ENCODE peak calls at places on chromosomes 2 and 18, in six cellular contexts. One of them, this sample, is unnamed.

GRCh38 chr18:49304746-49305145 is 155.7 kb downstream of the DYM start:
- DNase-seq in OCI-LY7: no peak
- DNase-seq in SK-N-SH: no peak
- DNase-seq in ovary: no peak
- DNase-seq in AG09309: no peak
- DNase-seq in lung: no peak
- DNase-seq in this sample: no peak

GRCh38 chr2:43714164-43714563 is 37.9 kb upstream of the C1GALT1C1L start:
- DNase-seq in ovary: no peak
- DNase-seq in lung: no peak
- DNase-seq in AG09309: peak
- DNase-seq in SK-N-SH: no peak
- DNase-seq in OCI-LY7: no peak
- DNase-seq in this sample: no peak

GRCh38 chr18:77025831-77026363 is 106.7 kb downstream of the MBP start:
- DNase-seq in lung: no peak
- DNase-seq in SK-N-SH: no peak
- DNase-seq in AG09309: no peak
- DNase-seq in ovary: no peak
- DNase-seq in OCI-LY7: no peak
- DNase-seq in this sample: no peak

GRCh38 chr18:44848931-44849330 is 168.2 kb downstream of the SETBP1 start:
- DNase-seq in AG09309: no peak
- DNase-seq in lung: no peak
- DNase-seq in SK-N-SH: peak
- DNase-seq in ovary: peak
- DNase-seq in OCI-LY7: no peak
- DNase-seq in this sample: no peak

GRCh38 chr18:49321800-49322461 is 138.5 kb downstream of the DYM start:
- DNase-seq in OCI-LY7: no peak
- DNase-seq in SK-N-SH: no peak
- DNase-seq in AG09309: peak
- DNase-seq in lung: no peak
- DNase-seq in ovary: no peak
- DNase-seq in this sample: peak

GRCh38 chr2:62591491-62591890 is 85.5 kb upstream of the TMEM17 start:
- DNase-seq in OCI-LY7: no peak
- DNase-seq in ovary: no peak
- DNase-seq in lung: no peak
- DNase-seq in SK-N-SH: no peak
- DNase-seq in AG09309: no peak
- DNase-seq in this sample: no peak

GRCh38 chr18:59570101-59570875 is 126.9 kb downstream of the CCBE1 start:
- DNase-seq in AG09309: no peak
- DNase-seq in lung: no peak
- DNase-seq in ovary: no peak
- DNase-seq in OCI-LY7: no peak
- DNase-seq in SK-N-SH: no peak
- DNase-seq in this sample: no peak

GRCh38 chr2:9229470-9229820 is 22.8 kb downstream of the ASAP2 start:
- DNase-seq in SK-N-SH: no peak
- DNase-seq in OCI-LY7: no peak
- DNase-seq in AG09309: no peak
- DNase-seq in ovary: no peak
- DNase-seq in lung: no peak
- DNase-seq in this sample: no peak

GRCh38 chr18:25005602-25006375 is 346.2 kb downstream of the ZNF521 start:
- DNase-seq in AG09309: no peak
- DNase-seq in ovary: no peak
- DNase-seq in lung: peak
- DNase-seq in OCI-LY7: no peak
- DNase-seq in SK-N-SH: no peak
- DNase-seq in this sample: no peak

GRCh38 chr18:28132084-28132483 is 44.8 kb downstream of the CDH2 start:
- DNase-seq in SK-N-SH: peak
- DNase-seq in AG09309: no peak
- DNase-seq in ovary: no peak
- DNase-seq in OCI-LY7: no peak
- DNase-seq in lung: no peak
- DNase-seq in this sample: no peak

GRCh38 chr2:58569460-58570185 is 328.5 kb upstream of the FANCL start:
- DNase-seq in AG09309: no peak
- DNase-seq in OCI-LY7: no peak
- DNase-seq in SK-N-SH: no peak
- DNase-seq in lung: no peak
- DNase-seq in ovary: no peak
- DNase-seq in this sample: no peak

GRCh38 chr18:79875931-79876461 is 75.5 kb downstream of the SLC66A2 start:
- DNase-seq in OCI-LY7: no peak
- DNase-seq in SK-N-SH: no peak
- DNase-seq in lung: no peak
- DNase-seq in ovary: peak
- DNase-seq in AG09309: no peak
- DNase-seq in this sample: no peak

GRCh38 chr2:309148-309969 is 21.5 kb upstream of the ALKAL2 start:
- DNase-seq in OCI-LY7: no peak
- DNase-seq in AG09309: no peak
- DNase-seq in lung: no peak
- DNase-seq in ovary: no peak
- DNase-seq in SK-N-SH: no peak
- DNase-seq in this sample: no peak

GRCh38 chr2:1922402-1923025 is 178.2 kb upstream of the PXDN start:
- DNase-seq in AG09309: no peak
- DNase-seq in lung: no peak
- DNase-seq in SK-N-SH: no peak
- DNase-seq in OCI-LY7: no peak
- DNase-seq in ovary: no peak
- DNase-seq in this sample: no peak

GRCh38 chr2:174365583-174365982 is 29.9 kb upstream of the SCRN3 start:
- DNase-seq in OCI-LY7: no peak
- DNase-seq in AG09309: no peak
- DNase-seq in ovary: no peak
- DNase-seq in SK-N-SH: no peak
- DNase-seq in lung: no peak
- DNase-seq in this sample: no peak

GRCh38 chr2:226471987-226472470 is 327.6 kb downstream of the IRS1 start:
- DNase-seq in lung: no peak
- DNase-seq in AG09309: no peak
- DNase-seq in SK-N-SH: no peak
- DNase-seq in OCI-LY7: no peak
- DNase-seq in ovary: no peak
- DNase-seq in this sample: no peak

GRCh38 chr2:109516445-109517117 is 97.2 kb downstream of the SEPTIN10 start:
- DNase-seq in OCI-LY7: no peak
- DNase-seq in AG09309: no peak
- DNase-seq in SK-N-SH: peak
- DNase-seq in lung: no peak
- DNase-seq in ovary: no peak
- DNase-seq in this sample: no peak

GRCh38 chr2:3202926-3203325 is 174.7 kb downstream of the EIPR1 start:
- DNase-seq in AG09309: no peak
- DNase-seq in SK-N-SH: no peak
- DNase-seq in OCI-LY7: no peak
- DNase-seq in lung: no peak
- DNase-seq in ovary: no peak
- DNase-seq in this sample: no peak

GRCh38 chr2:29452036-29452435 is 336.8 kb downstream of the CLIP4 start:
- DNase-seq in AG09309: no peak
- DNase-seq in OCI-LY7: no peak
- DNase-seq in ovary: no peak
- DNase-seq in SK-N-SH: no peak
- DNase-seq in lung: no peak
- DNase-seq in this sample: no peak

GRCh38 chr2:231514951-231515297 is 15.3 kb downstream of the NMUR1 start:
- DNase-seq in OCI-LY7: peak
- DNase-seq in AG09309: no peak
- DNase-seq in ovary: no peak
- DNase-seq in SK-N-SH: no peak
- DNase-seq in lung: no peak
- DNase-seq in this sample: no peak

GRCh38 chr2:11697103-11697871 is 27.3 kb upstream of the NTSR2 start:
- DNase-seq in SK-N-SH: peak
- DNase-seq in AG09309: no peak
- DNase-seq in ovary: peak
- DNase-seq in OCI-LY7: no peak
- DNase-seq in lung: no peak
- DNase-seq in this sample: peak

GRCh38 chr2:38371235-38371634 is 5.8 kb downstream of the ATL2 start:
- DNase-seq in lung: no peak
- DNase-seq in OCI-LY7: no peak
- DNase-seq in AG09309: no peak
- DNase-seq in SK-N-SH: no peak
- DNase-seq in ovary: no peak
- DNase-seq in this sample: no peak

GRCh38 chr2:207143131-207143473 is 22.6 kb downstream of the KLF7 start:
- DNase-seq in lung: no peak
- DNase-seq in OCI-LY7: no peak
- DNase-seq in AG09309: no peak
- DNase-seq in ovary: no peak
- DNase-seq in SK-N-SH: no peak
- DNase-seq in this sample: no peak
- H3K4me3 ChIP-seq in lung: no peak
- H3K4me3 ChIP-seq in OCI-LY7: no peak
- H3K4me3 ChIP-seq in AG09309: no peak
- H3K4me3 ChIP-seq in ovary: peak
- H3K4me3 ChIP-seq in SK-N-SH: no peak
- H3K4me3 ChIP-seq in this sample: no peak

GRCh38 chr18:52275817-52276216 is 64.2 kb upstream of the DCC start:
- DNase-seq in SK-N-SH: no peak
- DNase-seq in ovary: no peak
- DNase-seq in lung: no peak
- DNase-seq in OCI-LY7: no peak
- DNase-seq in AG09309: no peak
- DNase-seq in this sample: no peak
- H3K4me3 ChIP-seq in SK-N-SH: no peak
- H3K4me3 ChIP-seq in ovary: no peak
- H3K4me3 ChIP-seq in lung: no peak
- H3K4me3 ChIP-seq in OCI-LY7: no peak
- H3K4me3 ChIP-seq in AG09309: no peak
- H3K4me3 ChIP-seq in this sample: no peak

GRCh38 chr2:99112617-99113016 is 28.9 kb upstream of the C2orf15 start:
- DNase-seq in ovary: no peak
- DNase-seq in OCI-LY7: no peak
- DNase-seq in lung: no peak
- DNase-seq in SK-N-SH: no peak
- DNase-seq in AG09309: no peak
- DNase-seq in this sample: no peak
- H3K4me3 ChIP-seq in ovary: no peak
- H3K4me3 ChIP-seq in OCI-LY7: no peak
- H3K4me3 ChIP-seq in lung: no peak
- H3K4me3 ChIP-seq in SK-N-SH: no peak
- H3K4me3 ChIP-seq in AG09309: no peak
- H3K4me3 ChIP-seq in this sample: no peak

GRCh38 chr2:64803776-64804175 is 150.1 kb upstream of the SERTAD2 start:
- DNase-seq in AG09309: no peak
- DNase-seq in lung: no peak
- DNase-seq in OCI-LY7: no peak
- DNase-seq in SK-N-SH: no peak
- DNase-seq in ovary: no peak
- DNase-seq in this sample: no peak

GRCh38 chr2:64795024-64795592 is 141.4 kb upstream of the SERTAD2 start:
- DNase-seq in lung: no peak
- DNase-seq in SK-N-SH: no peak
- DNase-seq in OCI-LY7: no peak
- DNase-seq in ovary: no peak
- DNase-seq in AG09309: no peak
- DNase-seq in this sample: no peak

GRCh38 chr2:64796926-64797325 is 143.2 kb upstream of the SERTAD2 start:
- DNase-seq in ovary: no peak
- DNase-seq in OCI-LY7: no peak
- DNase-seq in lung: no peak
- DNase-seq in AG09309: no peak
- DNase-seq in SK-N-SH: no peak
- DNase-seq in this sample: no peak

GRCh38 chr2:64797881-64798590 is 144.3 kb upstream of the SERTAD2 start:
- DNase-seq in AG09309: no peak
- DNase-seq in ovary: no peak
- DNase-seq in OCI-LY7: no peak
- DNase-seq in lung: peak
- DNase-seq in SK-N-SH: no peak
- DNase-seq in this sample: peak

GRCh38 chr2:64799592-64800252 is 146.0 kb upstream of the SERTAD2 start:
- DNase-seq in lung: no peak
- DNase-seq in SK-N-SH: no peak
- DNase-seq in OCI-LY7: no peak
- DNase-seq in ovary: no peak
- DNase-seq in AG09309: no peak
- DNase-seq in this sample: no peak
- H3K4me3 ChIP-seq in lung: no peak
- H3K4me3 ChIP-seq in SK-N-SH: no peak
- H3K4me3 ChIP-seq in OCI-LY7: no peak
- H3K4me3 ChIP-seq in ovary: no peak
- H3K4me3 ChIP-seq in AG09309: no peak
- H3K4me3 ChIP-seq in this sample: no peak

This sample was measured in kidney epithelial cell.